ENCODE peak calls at places on chromosomes 3 and 15, in seven cellular contexts. U, V, E, J, F, Q and K are unnamed samples.

GRCh38 chr3:30221622-30222021 is 384.8 kb upstream of the TGFBR2 start:
- DNase-seq in E (peak), Q (no peak), F (peak), J (no peak), V (no peak), U (no peak), K (peak)

GRCh38 chr3:24270204-24270671 is 224.4 kb downstream of the THRB start:
- DNase-seq in Q (no peak), U (no peak), E (no peak), J (no peak), F (no peak), V (no peak), K (peak)

GRCh38 chr3:177746259-177747021 is 549.2 kb upstream of the TBL1XR1 start:
- DNase-seq in J (no peak), E (no peak), Q (no peak), V (no peak), F (peak), U (no peak), K (no peak)

GRCh38 chr3:52005571-52005986 is 9.9 kb upstream of the RPL29 start:
- DNase-seq in J (peak), V (no peak), U (no peak), F (peak), Q (no peak), E (peak), K (peak)

GRCh38 chr15:73305331-73306211 is 63.2 kb downstream of the HCN4 start:
- DNase-seq in V (no peak), Q (no peak), E (peak), F (peak), J (peak), U (no peak), K (peak)

GRCh38 chr3:139506792-139507191 is 30.5 kb upstream of the RBP2 start:
- DNase-seq in U (no peak), E (no peak), V (no peak), J (no peak), Q (no peak), F (no peak), K (no peak)

GRCh38 chr15:45121706-45122417 is 7.7 kb downstream of the DUOXA2 start:
- DNase-seq in F (peak), U (no peak), V (peak), E (peak), Q (no peak), J (peak), K (peak)

GRCh38 chr15:101141926-101142527 is 109.8 kb downstream of the CHSY1 start:
- DNase-seq in U (no peak), V (no peak), E (no peak), J (no peak), Q (no peak), F (no peak), K (no peak)

GRCh38 chr15:79675982-79676381 is 220.8 kb downstream of the MTHFS start:
- DNase-seq in U (no peak), E (peak), F (no peak), V (no peak), J (no peak), Q (no peak), K (no peak)

GRCh38 chr3:121885386-121885785 is 8.8 kb upstream of the SLC15A2 start:
- DNase-seq in V (no peak), F (peak), J (peak), E (no peak), U (no peak), Q (no peak), K (no peak)

GRCh38 chr15:36263666-36264065 is 315.8 kb upstream of the CDIN1 start:
- DNase-seq in F (no peak), V (no peak), Q (no peak), J (peak), E (no peak), U (no peak), K (no peak)

GRCh38 chr15:52261498-52262242 is 33.9 kb downstream of the MYO5C start:
- DNase-seq in U (peak), E (peak), Q (no peak), J (peak), V (peak), F (peak), K (peak)

GRCh38 chr3:71247221-71247947 is 336.1 kb downstream of the FOXP1 start:
- DNase-seq in Q (no peak), E (peak), F (peak), V (no peak), J (peak), U (no peak), K (peak)

GRCh38 chr15:80856809-80857377 is 77.7 kb downstream of the CEMIP start:
- DNase-seq in U (no peak), J (peak), E (no peak), V (no peak), F (no peak), Q (no peak), K (no peak)

GRCh38 chr15:58503139-58504027 is 71.6 kb downstream of the LIPC start:
- DNase-seq in F (no peak), J (no peak), E (no peak), U (no peak), V (no peak), Q (no peak), K (no peak)

GRCh38 chr3:64919934-64920333 is 232.1 kb upstream of the ADAMTS9 start:
- DNase-seq in J (no peak), Q (peak), V (no peak), E (no peak), F (no peak), U (no peak), K (no peak)

GRCh38 chr3:156535162-156535627 is 19.7 kb downstream of the SSR3 start:
- DNase-seq in U (peak), F (peak), E (peak), Q (no peak), J (peak), V (peak), K (peak)
- TF ChIP-seq CTCF in U (peak), F (peak), E (peak), Q (peak), J (peak), V (peak), K (no peak)

GRCh38 chr3:181885868-181886630 is 174.3 kb downstream of the SOX2 start:
- DNase-seq in Q (no peak), E (no peak), V (no peak), F (no peak), J (no peak), U (no peak), K (no peak)
- H3K4me3 ChIP-seq in Q (no peak), E (no peak), V (no peak), F (no peak), J (no peak), U (no peak), K (no peak)

GRCh38 chr3:123725652-123726400 is 141.0 kb upstream of the HACD2 start:
- DNase-seq in J (no peak), F (no peak), E (no peak), Q (no peak), U (no peak), V (no peak), K (no peak)
- TF ChIP-seq CTCF in J (no peak), F (peak), E (peak), Q (peak), U (peak), V (no peak), K (no peak)

GRCh38 chr15:31352911-31353811 is 26.5 kb downstream of the KLF13 start:
- DNase-seq in U (peak), F (peak), J (peak), V (peak), E (peak), Q (no peak), K (peak)

GRCh38 chr15:31352283-31352880 is 25.7 kb downstream of the KLF13 start:
- DNase-seq in Q (no peak), U (no peak), V (no peak), E (no peak), J (no peak), F (peak), K (no peak)

GRCh38 chr15:31347981-31348803 is 21.6 kb downstream of the KLF13 start:
- DNase-seq in F (no peak), J (no peak), U (no peak), Q (no peak), V (no peak), E (no peak), K (no peak)

GRCh38 chr15:31349233-31350141 is 22.9 kb downstream of the KLF13 start:
- DNase-seq in V (no peak), J (no peak), F (no peak), E (no peak), Q (no peak), U (no peak), K (no peak)

GRCh38 chr15:31350771-31351170 is 24.1 kb downstream of the KLF13 start:
- DNase-seq in V (no peak), U (no peak), F (no peak), J (no peak), E (no peak), Q (no peak), K (no peak)
- H3K4me3 ChIP-seq in V (no peak), U (no peak), F (no peak), J (no peak), E (no peak), Q (no peak), K (no peak)

GRCh38 chr15:49293941-49294340 is 123.9 kb downstream of the GALK2 start:
- DNase-seq in E (no peak), F (no peak), Q (no peak), U (no peak), V (no peak), J (no peak), K (no peak)

GRCh38 chr15:49301562-49301961 is 121.5 kb upstream of the FGF7 start:
- DNase-seq in Q (no peak), E (peak), U (no peak), V (no peak), J (no peak), F (peak), K (peak)

GRCh38 chr15:49296258-49296657 is 126.2 kb downstream of the GALK2 start:
- DNase-seq in V (no peak), F (no peak), U (no peak), Q (no peak), E (no peak), J (no peak), K (no peak)

GRCh38 chr15:49300856-49301255 is 122.2 kb upstream of the FGF7 start:
- DNase-seq in V (no peak), F (no peak), E (no peak), Q (no peak), J (no peak), U (no peak), K (no peak)

GRCh38 chr15:49297584-49297983 is 125.5 kb upstream of the FGF7 start:
- DNase-seq in F (no peak), E (no peak), J (no peak), U (no peak), V (no peak), Q (no peak), K (no peak)
- TF ChIP-seq CTCF in F (no peak), E (no peak), J (no peak), U (no peak), V (no peak), Q (no peak), K (no peak)

GRCh38 chr3:160403796-160404510 is 4.5 kb downstream of the SMC4 start:
- DNase-seq in U (no peak), V (no peak), J (peak), E (peak), F (peak), Q (no peak), K (no peak)
- H3K4me3 ChIP-seq in U (peak), V (no peak), J (peak), E (peak), F (no peak), Q (no peak), K (peak)

GRCh38 chr3:142210608-142211007 is 14.8 kb downstream of the GK5 start:
- DNase-seq in V (no peak), Q (no peak), J (peak), E (peak), U (no peak), F (no peak), K (peak)
- TF ChIP-seq CTCF in V (no peak), Q (peak), J (peak), E (no peak), U (no peak), F (no peak), K (peak)

DNA sequence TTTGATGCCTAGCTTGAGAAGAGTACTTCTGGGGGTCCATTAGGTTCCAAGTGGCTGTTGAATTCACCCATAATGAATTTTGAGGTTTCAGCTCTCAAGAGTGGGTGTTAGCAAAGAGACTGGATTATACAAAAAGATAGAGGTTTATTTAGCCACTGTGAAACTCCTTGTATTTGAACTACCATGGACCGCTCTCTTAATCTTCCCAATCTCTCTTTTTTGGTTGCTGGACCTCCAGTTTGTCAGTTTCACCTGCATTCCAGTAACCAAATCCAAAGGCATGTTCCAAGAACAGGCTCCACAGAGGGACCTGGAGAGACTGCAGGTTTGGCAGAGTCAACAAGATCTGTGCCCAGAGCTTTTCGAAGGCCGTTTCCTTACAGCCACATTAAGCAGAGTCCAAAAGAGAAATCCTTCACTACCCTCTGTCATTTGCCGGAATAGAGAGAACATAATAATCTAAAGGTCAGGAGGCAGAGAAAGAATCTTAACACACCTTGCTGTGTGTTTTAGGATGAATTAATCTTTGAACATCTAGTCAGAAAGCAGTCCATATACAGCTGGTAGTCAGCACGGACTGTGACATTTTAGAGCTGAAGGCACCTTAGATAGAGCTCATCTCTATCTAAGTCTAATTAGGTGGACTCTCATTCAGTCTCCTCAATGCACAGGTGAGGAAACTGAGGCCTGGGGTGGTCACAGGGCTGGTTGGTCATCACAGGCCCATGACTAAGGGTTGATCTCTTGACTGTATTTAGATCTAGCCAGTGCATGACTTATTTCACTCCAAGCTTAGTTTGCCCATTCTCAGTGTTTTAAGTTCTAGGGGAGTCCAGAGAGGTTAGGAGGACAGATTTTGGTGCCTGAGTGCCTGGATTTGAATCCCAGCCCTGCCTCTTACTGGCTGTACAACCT is 1.3 kb downstream of the ABHD2 start:
- DNase-seq in V (no peak), E (no peak), Q (no peak), J (no peak), U (no peak), F (no peak), K (no peak)
- H3K4me3 ChIP-seq in V (peak), E (peak), Q (peak), J (peak), U (peak), F (peak), K (peak)

DNA sequence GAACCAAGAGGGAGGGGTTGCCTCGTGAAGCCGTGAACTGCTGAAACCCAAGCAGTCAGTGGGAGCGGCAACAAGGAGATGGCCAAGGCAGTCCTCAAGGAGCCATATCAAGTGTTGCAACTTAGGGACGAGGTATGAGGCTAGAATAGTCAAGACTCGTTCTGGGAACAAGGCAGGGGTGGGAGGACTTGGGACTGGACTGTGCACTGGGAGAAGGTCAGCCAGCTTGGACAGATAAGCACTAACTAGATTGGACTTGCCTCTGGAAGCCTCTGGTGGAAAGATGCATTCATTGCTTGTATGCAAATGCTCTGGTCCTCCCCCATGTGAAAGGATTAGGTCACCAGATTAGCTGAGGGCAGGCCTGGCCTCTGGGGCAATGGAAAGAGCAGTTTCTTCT is 123.3 kb upstream of the CTNNB1 start:
- DNase-seq in V (no peak), E (peak), J (peak), F (no peak), Q (no peak), U (no peak), K (no peak)
- TF ChIP-seq CTCF in V (no peak), E (no peak), J (no peak), F (no peak), Q (no peak), U (no peak), K (no peak)

GRCh38 chr3:11271986-11272904 is at the start of gene ATG7:
- DNase-seq in U (peak), E (peak), J (peak), V (peak), F (peak), Q (peak), K (peak)

GRCh38 chr3:11276901-11277300 is 4.7 kb downstream of the ATG7 start:
- DNase-seq in E (peak), J (no peak), Q (no peak), F (no peak), V (no peak), U (no peak), K (no peak)

GRCh38 chr3:11272913-11273574 is 847 bp downstream of the ATG7 start:
- DNase-seq in V (no peak), J (peak), F (no peak), E (peak), U (no peak), Q (no peak), K (no peak)

GRCh38 chr3:11273945-11274344 is 1.7 kb downstream of the ATG7 start:
- DNase-seq in F (no peak), V (no peak), E (no peak), Q (no peak), J (no peak), U (no peak), K (no peak)

GRCh38 chr3:11274743-11275142 is 2.5 kb downstream of the ATG7 start:
- DNase-seq in F (no peak), V (no peak), E (no peak), Q (no peak), U (no peak), J (no peak), K (no peak)
- H3K4me3 ChIP-seq in F (no peak), V (no peak), E (no peak), Q (no peak), U (no peak), J (no peak), K (no peak)